ENCODE peak calls at places on chromosomes 2 and 18, in ten cellular contexts. B is uterus, D is HCT116, Z is Peyer's patch, M is stomach, T is sigmoid colon, E is ovary, G is prostate gland, R is IMR-90, A is body of pancreas. Y is an unnamed sample.

GRCh38 chr2:69309336-69310048 is 77.5 kb downstream of the GFPT1 start:
- DNase-seq in B (peak; percentile 72), D (no peak), Z (peak; percentile 82), M (no peak), T (peak; percentile 81), E (peak; percentile 80), G (no peak), R (peak; percentile 64), A (peak; percentile 57), Y (no peak)

GRCh38 chr2:5549061-5549601 is 143.1 kb upstream of the SOX11 start:
- DNase-seq in B (no peak), D (no peak), Z (no peak), M (no peak), T (no peak), E (no peak), G (no peak), R (peak; percentile 36), A (no peak), Y (no peak)

GRCh38 chr2:198546091-198546490 is 741.7 kb downstream of the PLCL1 start:
- DNase-seq in B (no peak), D (no peak), Z (no peak), M (no peak), T (no peak), E (no peak), G (no peak), R (no peak), A (no peak), Y (no peak)

GRCh38 chr18:76328145-76328544 is 166.9 kb downstream of the ZNF516 start:
- DNase-seq in B (no peak), D (no peak), Z (no peak), M (no peak), T (peak; percentile 36), E (no peak), G (no peak), R (no peak), A (no peak), Y (no peak)

GRCh38 chr2:11852526-11853196 is 106.2 kb downstream of the LPIN1 start:
- DNase-seq in B (no peak), D (no peak), Z (no peak), M (no peak), T (peak; percentile 20), E (no peak), G (no peak), R (no peak), A (no peak), Y (no peak)

GRCh38 chr2:42927334-42928160 is 135.2 kb upstream of the HAAO start:
- DNase-seq in B (peak; percentile 69), D (no peak), Z (no peak), M (no peak), T (no peak), E (peak; percentile 61), G (no peak), R (peak; percentile 31), A (peak; percentile 61), Y (no peak)

GRCh38 chr2:2399390-2399789 is 68.3 kb upstream of the MYT1L start:
- DNase-seq in B (no peak), D (no peak), Z (no peak), M (no peak), T (no peak), E (no peak), G (no peak), R (no peak), A (no peak), Y (no peak)

GRCh38 chr2:160209457-160209856 is 9.4 kb upstream of the ITGB6 start:
- DNase-seq in B (no peak), D (no peak), Z (no peak), M (no peak), T (no peak), E (no peak), G (no peak), R (peak; percentile 99), A (no peak), Y (no peak)

DNA sequence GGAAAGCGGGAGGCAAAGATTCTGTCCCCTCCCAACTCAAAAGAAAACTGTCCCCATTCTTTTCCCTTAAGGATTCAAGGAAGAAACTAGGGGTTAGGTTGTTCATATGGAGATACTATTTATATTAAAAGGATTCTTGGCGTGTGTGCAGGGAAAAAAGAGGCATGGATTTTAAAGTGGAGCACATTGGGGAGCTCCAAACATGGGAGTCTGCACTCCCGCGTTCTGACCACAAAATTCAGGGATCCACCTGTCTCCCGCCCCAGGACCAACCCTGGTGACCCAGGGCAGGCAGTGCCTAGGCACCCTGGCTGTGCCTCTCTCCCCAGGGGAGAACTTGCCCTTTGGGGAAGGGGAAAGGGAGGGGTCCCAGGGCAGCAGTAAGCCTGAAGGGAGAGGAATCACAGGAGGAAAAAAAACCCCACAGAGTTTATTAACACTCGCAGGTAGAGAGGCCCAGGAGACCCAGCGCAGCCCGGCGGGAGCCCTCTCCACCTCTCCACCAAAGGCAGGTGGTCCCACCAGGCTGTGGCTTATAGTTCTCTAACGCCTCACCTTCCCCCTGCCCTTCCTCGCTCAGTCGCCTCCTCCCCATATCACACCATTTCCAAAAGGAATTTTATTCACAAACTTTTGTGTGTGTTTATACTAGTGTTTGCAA is 2.2 kb downstream of the PTGR3 start:
- DNase-seq in B (no peak), D (no peak), Z (peak; percentile 40), M (no peak), T (no peak), E (no peak), G (no peak), R (no peak), A (no peak), Y (no peak)
- H3K4me3 ChIP-seq in B (peak overlapping the region; percentile 99), D (no peak overlapping the region), Z (peak overlapping the region; percentile 100), M (peak overlapping the region; percentile 97), T (peak overlapping the region; percentile 86), E (peak overlapping the region; percentile 97), G (no peak overlapping the region), R (peak overlapping the region; percentile 90), A (no peak overlapping the region), Y (peak overlapping the region; percentile 99)

DNA sequence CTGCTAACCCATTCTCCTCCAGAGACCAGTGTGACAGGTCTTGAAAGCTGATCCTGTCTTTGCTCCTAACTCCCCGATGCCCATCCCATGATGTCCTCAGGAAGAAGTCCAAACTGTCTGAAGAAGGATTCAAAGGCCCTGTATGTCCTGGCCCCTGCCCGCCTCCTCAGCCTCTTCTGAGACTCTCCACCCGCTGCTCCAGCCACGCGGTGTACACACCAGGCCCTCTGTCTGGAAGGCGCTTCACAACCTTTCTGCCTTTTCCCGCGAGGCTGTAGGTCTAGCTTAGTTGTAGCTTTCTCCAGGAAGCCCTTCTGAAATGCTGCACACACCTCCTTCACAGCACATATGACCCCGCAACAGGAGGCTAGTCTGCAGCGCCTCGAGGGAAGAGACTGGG is 23.5 kb upstream of the CRYBA2 start:
- DNase-seq in B (no peak), D (no peak), Z (no peak), M (no peak), T (no peak), E (no peak), G (no peak), R (no peak), A (no peak), Y (no peak)
- H3K4me1 ChIP-seq in B (no peaks in the 10 kb centered on the region), D (no peaks in the 10 kb centered on the region), Z (no peaks in the 10 kb centered on the region), M (no peaks in the 10 kb centered on the region), T (no peaks in the 10 kb centered on the region), E (no peaks in the 10 kb centered on the region), G (no peaks in the 10 kb centered on the region), R (no peaks in the 10 kb centered on the region), A (no peaks in the 10 kb centered on the region), Y (no peaks in the 10 kb centered on the region)

GRCh38 chr2:202634556-202635440 is at the start of gene FAM117B:
- DNase-seq in B (peak; percentile 98), D (peak; percentile 90), Z (peak; percentile 100), M (peak; percentile 99), T (peak; percentile 99), E (peak; percentile 98), G (peak; percentile 98), R (peak; percentile 92), A (peak; percentile 99), Y (peak; percentile 99)

GRCh38 chr2:202633470-202633869 is 1.3 kb upstream of the FAM117B start:
- DNase-seq in B (no peak), D (no peak), Z (no peak), M (no peak), T (no peak), E (peak; percentile 25), G (no peak), R (no peak), A (no peak), Y (no peak)

GRCh38 chr2:202632682-202633081 is 2.1 kb upstream of the FAM117B start:
- DNase-seq in B (peak; percentile 41), D (no peak), Z (no peak), M (no peak), T (no peak), E (peak; percentile 80), G (no peak), R (peak; percentile 58), A (peak; percentile 79), Y (no peak)

GRCh38 chr2:202638710-202639109 is 3.9 kb downstream of the FAM117B start:
- DNase-seq in B (no peak), D (no peak), Z (no peak), M (no peak), T (no peak), E (no peak), G (no peak), R (no peak), A (no peak), Y (no peak)

DNA sequence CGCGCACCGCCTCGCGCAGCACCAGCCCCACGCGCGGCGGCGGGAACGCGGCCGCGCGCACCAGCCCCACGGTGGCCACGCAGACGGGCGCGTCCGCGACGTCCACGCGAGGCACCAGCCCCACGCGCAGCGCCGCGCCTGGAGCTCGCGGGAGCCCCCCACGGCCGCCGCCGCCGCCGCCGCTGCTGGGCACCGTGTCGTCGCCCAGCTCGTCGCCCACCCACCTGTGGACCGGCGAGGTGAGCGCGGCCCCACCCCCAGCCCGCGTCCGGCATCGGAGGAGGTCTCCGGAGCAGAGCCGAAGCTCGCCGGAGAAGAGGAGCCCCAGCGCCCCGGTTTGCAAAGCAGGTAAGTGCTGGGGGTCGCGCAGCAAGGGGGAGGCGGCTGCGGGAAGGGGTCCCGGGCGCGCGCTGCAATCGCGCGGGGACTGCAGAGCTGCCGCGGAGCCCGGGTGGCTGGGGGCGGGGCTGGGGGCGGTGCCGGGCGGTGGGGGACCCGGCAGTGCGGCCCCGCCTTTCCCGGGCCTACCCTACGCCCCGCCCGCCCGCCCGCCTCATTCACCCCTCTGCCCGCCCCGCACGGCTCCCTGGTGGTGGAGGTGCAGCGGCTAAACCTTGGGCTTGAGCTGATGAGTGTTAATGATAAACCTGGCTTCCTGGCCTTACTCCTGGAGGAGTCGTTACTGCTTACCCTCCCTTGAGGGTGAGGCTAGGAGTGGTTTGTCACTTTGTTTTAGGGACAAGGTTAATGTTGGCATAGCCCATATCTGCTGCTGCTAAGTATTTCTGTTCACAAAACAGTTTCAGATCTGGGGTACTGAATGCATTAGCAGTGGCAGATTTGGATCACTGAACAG is 900 bp downstream of the FAM117B start:
- DNase-seq in B (peak; percentile 58), D (peak; percentile 34), Z (peak; percentile 93), M (peak; percentile 87), T (peak; percentile 80), E (peak; percentile 69), G (peak; percentile 69), R (peak; percentile 34), A (peak; percentile 91), Y (peak; percentile 84)
- TF ChIP-seq POLR2A in B (no peak), D (no peak), Z (peak; percentile 62), M (no peak), T (peak; percentile 55), E (no peak), G (peak; percentile 24), R (no peak), A (no peak), Y (no peak)

DNA sequence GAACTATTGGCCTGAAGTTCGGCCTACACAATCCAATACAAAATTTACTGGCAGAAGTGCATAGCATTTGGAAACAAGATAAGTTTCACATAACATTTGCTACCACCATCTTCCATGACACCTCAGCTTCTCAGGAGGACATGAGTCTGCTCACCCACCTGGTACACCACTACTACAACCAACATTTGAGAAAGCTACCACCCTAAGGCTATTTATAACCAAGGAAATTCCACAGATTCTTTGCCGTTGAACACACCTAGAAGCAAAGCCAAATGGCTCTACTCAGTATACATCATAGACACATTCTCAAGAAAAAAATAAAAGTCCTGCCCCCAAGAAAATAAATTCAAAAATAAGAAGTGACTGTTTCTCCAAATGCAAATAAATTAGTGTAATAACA is 145.3 kb downstream of the SPAG16 start:
- DNase-seq in B (no peak), D (no peak), Z (no peak), M (no peak), T (no peak), E (no peak), G (no peak), R (peak; percentile 7), A (no peak), Y (no peak)
- H3K4me3 ChIP-seq in B (no peak overlapping the region), D (peak overlapping the region; percentile 5), Z (no peak overlapping the region), M (no peak overlapping the region), T (no peak overlapping the region), E (no peak overlapping the region), G (no peak overlapping the region), R (no peak overlapping the region), A (no peak overlapping the region), Y (no peak overlapping the region)

Y was measured in suprapubic skin.